ENCODE peak calls at places on chromosomes 4 and X, in seven cellular contexts. K is caudate nucleus; F is psoas muscle; O is stimulated activated CD8-positive, alpha-beta memory T cell treated with anti-CD3 and anti-CD28 coated beads, Interleukin-2, amount 100 ng/mL, for 1 hour; N is GM12865; Y is effector memory CD8-positive, alpha-beta T cell; E is DMS 273 treated with DMSO at 0.1 percent for 48 hours. Q is an unnamed sample.

GRCh38 chr4:128907966-128908365 is 98.5 kb downstream of the JADE1 start:
- DNase-seq in Y (no peak), E (no peak), O (no peak), K (no peak), F (no peak), N (no peak), Q (no peak)

GRCh38 chr4:122536001-122536400 is 79.5 kb upstream of the IL2 start:
- DNase-seq in N (no peak), K (no peak), Y (no peak), E (no peak), O (no peak), F (no peak), Q (no peak)

GRCh38 chr4:40316782-40317635 is 18.1 kb upstream of the CHRNA9 start:
- DNase-seq in N (peak; percentile 88), E (no peak), K (no peak), F (no peak), O (peak; percentile 33), Y (peak; percentile 63), Q (peak; percentile 61)

GRCh38 chr4:86822136-86822535 is 27.0 kb downstream of the SLC10A6 start:
- DNase-seq in K (no peak), N (no peak), O (no peak), E (no peak), F (no peak), Y (no peak), Q (no peak)

GRCh38 chr4:128159967-128160366 is 98.9 kb downstream of the LARP1B start:
- DNase-seq in K (no peak), Y (no peak), F (no peak), E (no peak), N (no peak), O (no peak), Q (no peak)

GRCh38 chr4:39335566-39335965 is 30.6 kb downstream of the RFC1 start:
- DNase-seq in N (no peak), K (no peak), E (no peak), F (no peak), O (no peak), Y (no peak), Q (no peak)

GRCh38 chr4:60605651-60606354 is 594.3 kb upstream of the ADGRL3 start:
- DNase-seq in F (no peak), O (no peak), E (no peak), K (no peak), N (no peak), Y (no peak), Q (no peak)

GRCh38 chr4:136690363-136690762 is 841.9 kb downstream of the PCDH18 start:
- DNase-seq in E (no peak), O (no peak), K (no peak), Y (no peak), N (no peak), F (no peak), Q (no peak)

GRCh38 chr4:176927664-176928063 is 134.9 kb upstream of the VEGFC start:
- DNase-seq in O (no peak), F (no peak), K (no peak), N (no peak), E (no peak), Y (no peak), Q (no peak)

GRCh38 chr4:124907881-124908280 is 195.3 kb upstream of the ANKRD50 start:
- DNase-seq in N (no peak), Y (no peak), O (no peak), E (no peak), F (no peak), K (no peak), Q (no peak)

GRCh38 chrX:15789979-15790765 is at the start of gene ZRSR2:
- DNase-seq in K (peak; percentile 87), E (peak; percentile 70), N (peak; percentile 89), F (peak; percentile 90), Y (peak; percentile 81), O (peak; percentile 76), Q (peak; percentile 80)

GRCh38 chrX:94961730-94962129 is 1287.7 kb downstream of the FAM133A start:
- DNase-seq in K (no peak), N (no peak), O (no peak), F (no peak), Y (no peak), E (no peak), Q (no peak)

GRCh38 chr4:177403746-177404145 is 38.5 kb downstream of the AGA start:
- DNase-seq in Y (no peak), N (no peak), O (no peak), F (no peak), E (peak; percentile 7), K (no peak), Q (no peak)